ENCODE peak calls at places on chromosomes 11 and 22, in seven cellular contexts. One of them, this sample, is unnamed.

GRCh38 chr22:39388261-39389011 is 11.1 kb upstream of the TAB1 start:
- DNase-seq in AG04450: peak
- DNase-seq in HepG2: peak
- DNase-seq in epithelial cell of esophagus: peak
- DNase-seq in stimulated activated CD4-positive, alpha-beta T cell treated with anti-CD3 and anti-CD28 coated beads, Interleukin-4, amount 100 ng/mL, for 48 hours: peak
- DNase-seq in germinal center: peak
- DNase-seq in occipital lobe: peak
- DNase-seq in this sample: no peak

GRCh38 chr11:1204381-1205101 is 18.3 kb upstream of the MUC5B start:
- DNase-seq in stimulated activated CD4-positive, alpha-beta T cell treated with anti-CD3 and anti-CD28 coated beads, Interleukin-4, amount 100 ng/mL, for 48 hours: no peak
- DNase-seq in epithelial cell of esophagus: no peak
- DNase-seq in AG04450: no peak
- DNase-seq in germinal center: no peak
- DNase-seq in occipital lobe: no peak
- DNase-seq in HepG2: no peak
- DNase-seq in this sample: peak

GRCh38 chr11:13261600-13262061 is 16.0 kb upstream of the BMAL1 start:
- DNase-seq in stimulated activated CD4-positive, alpha-beta T cell treated with anti-CD3 and anti-CD28 coated beads, Interleukin-4, amount 100 ng/mL, for 48 hours: no peak
- DNase-seq in germinal center: no peak
- DNase-seq in occipital lobe: no peak
- DNase-seq in HepG2: no peak
- DNase-seq in AG04450: peak
- DNase-seq in epithelial cell of esophagus: peak
- DNase-seq in this sample: no peak

GRCh38 chr11:10878408-10879214 is 20.8 kb upstream of the ZBED5 start:
- DNase-seq in occipital lobe: no peak
- DNase-seq in epithelial cell of esophagus: peak
- DNase-seq in AG04450: peak
- DNase-seq in HepG2: peak
- DNase-seq in stimulated activated CD4-positive, alpha-beta T cell treated with anti-CD3 and anti-CD28 coated beads, Interleukin-4, amount 100 ng/mL, for 48 hours: no peak
- DNase-seq in germinal center: peak
- DNase-seq in this sample: no peak

GRCh38 chr11:89175796-89176195 is 1.9 kb upstream of the TYR start:
- DNase-seq in HepG2: no peak
- DNase-seq in AG04450: no peak
- DNase-seq in germinal center: no peak
- DNase-seq in occipital lobe: no peak
- DNase-seq in stimulated activated CD4-positive, alpha-beta T cell treated with anti-CD3 and anti-CD28 coated beads, Interleukin-4, amount 100 ng/mL, for 48 hours: no peak
- DNase-seq in epithelial cell of esophagus: no peak
- DNase-seq in this sample: no peak

GRCh38 chr11:118608268-118609214 is 1.1 kb downstream of the PHLDB1 start:
- DNase-seq in occipital lobe: peak
- DNase-seq in stimulated activated CD4-positive, alpha-beta T cell treated with anti-CD3 and anti-CD28 coated beads, Interleukin-4, amount 100 ng/mL, for 48 hours: peak
- DNase-seq in germinal center: peak
- DNase-seq in epithelial cell of esophagus: peak
- DNase-seq in HepG2: no peak
- DNase-seq in AG04450: no peak
- DNase-seq in this sample: peak

GRCh38 chr22:46905415-46905814 is 143.0 kb downstream of the TBC1D22A start:
- DNase-seq in HepG2: no peak
- DNase-seq in germinal center: no peak
- DNase-seq in epithelial cell of esophagus: no peak
- DNase-seq in occipital lobe: no peak
- DNase-seq in AG04450: no peak
- DNase-seq in stimulated activated CD4-positive, alpha-beta T cell treated with anti-CD3 and anti-CD28 coated beads, Interleukin-4, amount 100 ng/mL, for 48 hours: no peak
- DNase-seq in this sample: no peak

GRCh38 chr11:9001736-9002135 is 2.1 kb downstream of the NRIP3 start:
- DNase-seq in stimulated activated CD4-positive, alpha-beta T cell treated with anti-CD3 and anti-CD28 coated beads, Interleukin-4, amount 100 ng/mL, for 48 hours: peak
- DNase-seq in epithelial cell of esophagus: peak
- DNase-seq in AG04450: peak
- DNase-seq in HepG2: no peak
- DNase-seq in occipital lobe: no peak
- DNase-seq in germinal center: no peak
- DNase-seq in this sample: no peak

GRCh38 chr11:8905528-8906165 is 5.3 kb upstream of the AKIP1 start:
- DNase-seq in occipital lobe: no peak
- DNase-seq in germinal center: no peak
- DNase-seq in AG04450: no peak
- DNase-seq in epithelial cell of esophagus: peak
- DNase-seq in stimulated activated CD4-positive, alpha-beta T cell treated with anti-CD3 and anti-CD28 coated beads, Interleukin-4, amount 100 ng/mL, for 48 hours: no peak
- DNase-seq in HepG2: no peak
- DNase-seq in this sample: no peak

GRCh38 chr11:8258289-8258688 is 5.4 kb downstream of the LMO1 start:
- DNase-seq in occipital lobe: no peak
- DNase-seq in AG04450: no peak
- DNase-seq in germinal center: no peak
- DNase-seq in HepG2: no peak
- DNase-seq in epithelial cell of esophagus: no peak
- DNase-seq in stimulated activated CD4-positive, alpha-beta T cell treated with anti-CD3 and anti-CD28 coated beads, Interleukin-4, amount 100 ng/mL, for 48 hours: no peak
- DNase-seq in this sample: no peak

GRCh38 chr11:95330332-95330731 is 99.3 kb upstream of the SESN3 start:
- DNase-seq in occipital lobe: no peak
- DNase-seq in germinal center: no peak
- DNase-seq in epithelial cell of esophagus: no peak
- DNase-seq in stimulated activated CD4-positive, alpha-beta T cell treated with anti-CD3 and anti-CD28 coated beads, Interleukin-4, amount 100 ng/mL, for 48 hours: no peak
- DNase-seq in HepG2: no peak
- DNase-seq in AG04450: no peak
- DNase-seq in this sample: no peak

GRCh38 chr11:73257342-73258103 is 14.6 kb upstream of the P2RY6 start:
- DNase-seq in occipital lobe: no peak
- DNase-seq in stimulated activated CD4-positive, alpha-beta T cell treated with anti-CD3 and anti-CD28 coated beads, Interleukin-4, amount 100 ng/mL, for 48 hours: no peak
- DNase-seq in HepG2: peak
- DNase-seq in AG04450: peak
- DNase-seq in germinal center: no peak
- DNase-seq in epithelial cell of esophagus: peak
- DNase-seq in this sample: peak

GRCh38 chr11:68832476-68833176 is 9.1 kb downstream of the CPT1A start:
- DNase-seq in AG04450: no peak
- DNase-seq in germinal center: no peak
- DNase-seq in HepG2: no peak
- DNase-seq in epithelial cell of esophagus: no peak
- DNase-seq in occipital lobe: no peak
- DNase-seq in stimulated activated CD4-positive, alpha-beta T cell treated with anti-CD3 and anti-CD28 coated beads, Interleukin-4, amount 100 ng/mL, for 48 hours: no peak
- DNase-seq in this sample: no peak

GRCh38 chr11:11979487-11980117 is 28.8 kb downstream of the DKK3 start:
- DNase-seq in stimulated activated CD4-positive, alpha-beta T cell treated with anti-CD3 and anti-CD28 coated beads, Interleukin-4, amount 100 ng/mL, for 48 hours: no peak
- DNase-seq in epithelial cell of esophagus: peak
- DNase-seq in HepG2: no peak
- DNase-seq in AG04450: no peak
- DNase-seq in germinal center: no peak
- DNase-seq in occipital lobe: no peak
- DNase-seq in this sample: no peak

GRCh38 chr11:27429740-27430451 is 42.7 kb downstream of the LGR4 start:
- DNase-seq in germinal center: no peak
- DNase-seq in HepG2: no peak
- DNase-seq in AG04450: no peak
- DNase-seq in stimulated activated CD4-positive, alpha-beta T cell treated with anti-CD3 and anti-CD28 coated beads, Interleukin-4, amount 100 ng/mL, for 48 hours: no peak
- DNase-seq in epithelial cell of esophagus: peak
- DNase-seq in occipital lobe: no peak
- DNase-seq in this sample: no peak

GRCh38 chr11:86699036-86699791 is 26.8 kb upstream of the ME3 start:
- DNase-seq in germinal center: no peak
- DNase-seq in epithelial cell of esophagus: peak
- DNase-seq in occipital lobe: no peak
- DNase-seq in HepG2: no peak
- DNase-seq in stimulated activated CD4-positive, alpha-beta T cell treated with anti-CD3 and anti-CD28 coated beads, Interleukin-4, amount 100 ng/mL, for 48 hours: no peak
- DNase-seq in AG04450: no peak
- DNase-seq in this sample: no peak

GRCh38 chr11:115330693-115331482 is 173.3 kb downstream of the CADM1 start:
- DNase-seq in stimulated activated CD4-positive, alpha-beta T cell treated with anti-CD3 and anti-CD28 coated beads, Interleukin-4, amount 100 ng/mL, for 48 hours: no peak
- DNase-seq in germinal center: no peak
- DNase-seq in HepG2: no peak
- DNase-seq in epithelial cell of esophagus: no peak
- DNase-seq in AG04450: no peak
- DNase-seq in occipital lobe: no peak
- DNase-seq in this sample: no peak

This sample was measured in Caco-2.